ENCODE peak calls at places on chromosomes 16 and 17, in seven cellular contexts. Y is stomach, D is lower leg skin, C is ascending aorta, N is heart left ventricle, V is cardiac fibroblast, B is bronchial epithelial cell. F is an unnamed sample.

GRCh38 chr17:77670125-77670524 is 288.4 kb upstream of the TNRC6C start:
- DNase-seq in C (no peak), D (no peak), Y (no peak), N (no peak), B (no peak), V (peak), F (no peak)

GRCh38 chr17:7914771-7915610 is 1.1 kb downstream of the RNF227 start:
- DNase-seq in B (peak), N (peak), V (peak), Y (no peak), C (peak), D (no peak), F (peak)

GRCh38 chr17:50108556-50108955 is 13.4 kb downstream of the PDK2 start:
- DNase-seq in C (no peak), Y (no peak), B (no peak), D (no peak), N (no peak), V (no peak), F (no peak)

GRCh38 chr16:23132921-23133532 is 16.2 kb downstream of the USP31 start:
- DNase-seq in B (no peak), C (no peak), N (peak), D (no peak), Y (no peak), V (peak), F (no peak)

GRCh38 chr17:80180192-80180591 is 10.4 kb downstream of the CARD14 start:
- DNase-seq in C (no peak), B (no peak), N (no peak), Y (no peak), V (no peak), D (no peak), F (no peak)

GRCh38 chr17:51147641-51148040 is 5.7 kb upstream of the NME1 start:
- DNase-seq in D (no peak), V (no peak), B (no peak), Y (no peak), C (no peak), N (no peak), F (no peak)

GRCh38 chr16:79601092-79601977 is 798 bp upstream of the MAF start:
- DNase-seq in C (peak), B (peak), D (peak), V (peak), N (peak), Y (peak), F (peak)

GRCh38 chr17:81028506-81028858 is 6.5 kb upstream of the BAIAP2 start:
- DNase-seq in D (no peak), N (no peak), Y (no peak), V (no peak), B (no peak), C (no peak), F (no peak)

GRCh38 chr16:53995378-53995777 is 291.2 kb downstream of the IRX3 start:
- DNase-seq in V (no peak), D (no peak), B (no peak), Y (no peak), N (no peak), C (no peak), F (no peak)

GRCh38 chr17:60720763-60721531 is 43.3 kb downstream of the BCAS3 start:
- DNase-seq in Y (no peak), V (peak), D (no peak), B (peak), N (peak), C (no peak), F (peak)

GRCh38 chr17:63399316-63399715 is 46.8 kb downstream of the CYB561 start:
- DNase-seq in Y (no peak), D (no peak), V (peak), N (no peak), C (no peak), B (no peak), F (no peak)

GRCh38 chr16:65268331-65268730 is 146.5 kb upstream of the CDH11 start:
- DNase-seq in C (no peak), D (no peak), Y (no peak), V (peak), B (no peak), N (no peak), F (no peak)

DNA sequence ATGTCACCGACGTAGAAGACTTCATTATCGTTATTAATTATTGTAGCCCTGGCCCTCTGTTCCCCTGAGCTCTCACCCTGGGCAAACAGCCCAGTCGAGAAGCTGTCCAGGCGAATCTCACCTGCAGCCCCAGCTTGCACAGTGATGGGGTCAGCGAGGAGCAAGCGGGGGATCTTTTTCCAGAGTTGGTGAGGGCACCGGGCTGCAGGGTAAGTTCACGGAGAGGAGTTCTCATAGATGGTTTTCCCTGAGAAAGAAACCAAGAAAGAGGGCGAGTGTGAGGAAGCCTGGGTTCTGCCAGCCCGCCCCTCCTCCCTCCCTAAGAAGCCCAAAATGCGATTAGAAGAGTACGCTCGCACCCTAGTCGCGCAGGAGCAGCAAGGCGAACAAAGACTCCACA is 436 bp downstream of the SPAG5 start:
- DNase-seq in N (no peak), Y (no peak), V (no peak), C (no peak), D (no peak), B (no peak), F (no peak)
- TF ChIP-seq CTCF in N (no peak), Y (no peak), V (no peak), C (no peak), D (no peak), B (no peak), F (no peak)

GRCh38 chr17:9020096-9020823 is 1.1 kb upstream of the NTN1 start:
- DNase-seq in B (no peak), N (no peak), C (peak), Y (no peak), D (peak), V (no peak), F (no peak)
- H3K4me3 ChIP-seq in B (no peak), N (peak), C (peak), Y (peak), D (no peak), V (peak), F (no peak)

GRCh38 chr16:84648595-84649510 is 542 bp downstream of the KLHL36 start:
- DNase-seq in C (peak), D (peak), V (peak), N (peak), B (no peak), Y (peak), F (peak)

GRCh38 chr16:84643677-84644076 is 4.6 kb upstream of the KLHL36 start:
- DNase-seq in Y (no peak), N (no peak), B (peak), C (no peak), D (no peak), V (no peak), F (no peak)

GRCh38 chr16:84650062-84650991 is 2.0 kb downstream of the KLHL36 start:
- DNase-seq in N (no peak), D (no peak), B (peak), Y (no peak), V (peak), C (no peak), F (no peak)

GRCh38 chr16:84649511-84649861 is 1.2 kb downstream of the KLHL36 start:
- DNase-seq in C (no peak), N (no peak), D (no peak), Y (no peak), V (no peak), B (no peak), F (no peak)

GRCh38 chr16:84647830-84648594 is at the start of gene KLHL36:
- DNase-seq in D (peak), V (peak), Y (peak), B (no peak), C (peak), N (peak), F (peak)
- TF ChIP-seq CTCF in D (no peak), V (peak), Y (no peak), B (no peak), C (no peak), N (no peak), F (no peak)

DNA sequence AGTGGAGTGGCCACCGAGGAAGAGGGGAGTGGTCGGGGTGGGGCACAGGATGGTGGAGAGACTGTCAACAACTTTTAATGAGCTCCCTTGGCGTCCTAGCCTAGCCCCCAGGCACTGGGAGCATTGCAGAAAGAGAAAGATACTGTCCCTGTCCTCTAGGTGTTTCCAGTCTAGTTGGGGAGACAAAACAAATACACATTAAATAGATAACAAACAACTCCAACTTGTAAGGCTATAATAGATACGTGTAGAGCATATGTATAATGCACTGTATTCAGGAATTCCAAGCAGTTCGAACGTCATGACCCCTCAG is 435 bp upstream of the UBE2O start:
- DNase-seq in D (no peak), N (no peak), V (no peak), C (no peak), B (no peak), Y (no peak), F (no peak)
- H3K4me3 ChIP-seq in D (no peak), N (peak), V (no peak), C (peak), B (no peak), Y (peak), F (no peak)

F was measured in thyroid gland.